ENCODE peak calls at places on chromosomes 16 and 17, in eight cellular contexts. L is pancreas; I is AG04450; J is SK-N-MC; N is stomach; A is cardiac muscle cell; B is activated T-cell treated with anti-CD3 and anti-CD28 coated beads for 1 hour; R is activated CD4-positive, CD25-positive, alpha-beta regulatory T cell treated with anti-CD3 and anti-CD28 coated beads, Interleukin-2, amount 50 U/mL, for 16 hours. Q is an unnamed sample.

GRCh38 chr17:28746611-28747045 is 2.8 kb downstream of the TRAF4 start:
- DNase-seq in R (no peak), N (peak; percentile 91), B (no peak), L (peak; percentile 75), J (no peak), I (no peak), A (no peak), Q (peak; percentile 76)

GRCh38 chr16:58582971-58583765 is 46.5 kb downstream of the CNOT1 start:
- DNase-seq in N (no peak), B (no peak), A (peak; percentile 66), L (no peak), I (no peak), J (peak; percentile 6), R (no peak), Q (no peak)

GRCh38 chr17:38740016-38740415 is 8.1 kb downstream of the PCGF2 start:
- DNase-seq in L (no peak), A (no peak), J (no peak), R (no peak), B (no peak), I (no peak), N (no peak), Q (no peak)

GRCh38 chr17:59853168-59853918 is 39.4 kb downstream of the TUBD1 start:
- DNase-seq in R (peak; percentile 50), L (peak; percentile 71), B (no peak), N (peak; percentile 91), A (peak; percentile 76), J (no peak), I (peak; percentile 97), Q (no peak)

GRCh38 chr17:36879027-36879426 is 58.2 kb upstream of the LHX1 start:
- DNase-seq in L (no peak), B (no peak), J (no peak), R (no peak), A (no peak), I (no peak), N (no peak), Q (no peak)

GRCh38 chr17:35286120-35286781 is 43.4 kb downstream of the SLFN5 start:
- DNase-seq in J (no peak), A (peak; percentile 41), N (no peak), B (no peak), I (no peak), L (no peak), R (no peak), Q (no peak)

GRCh38 chr16:67644038-67644437 is 906 bp upstream of the CARMIL2 start:
- DNase-seq in I (no peak), B (no peak), L (no peak), J (no peak), N (no peak), R (no peak), A (no peak), Q (no peak)

GRCh38 chr16:54460254-54460860 is 173.8 kb upstream of the IRX3 start:
- DNase-seq in N (no peak), J (no peak), A (no peak), I (no peak), R (no peak), B (no peak), L (no peak), Q (no peak)

Q was measured in midbrain.